ENCODE peak calls at places on chromosomes 7 and 10, in ten cellular contexts. F, R, X, I, A, H, M, W, B and G are unnamed samples.

GRCh38 chr10:89867964-89868363 is 166.6 kb downstream of the KIF20B start:
- DNase-seq in X (no peak), W (no peak), A (no peak), I (no peak), B (no peak), H (no peak), F (no peak), R (no peak), M (no peak), G (no peak)

GRCh38 chr10:130371156-130371555 is 235.0 kb downstream of the GLRX3 start:
- DNase-seq in M (peak), W (no peak), I (no peak), X (no peak), F (no peak), H (no peak), B (no peak), R (no peak), A (no peak), G (no peak)

GRCh38 chr7:157464111-157464970 is 127.5 kb downstream of the DNAJB6 start:
- DNase-seq in R (no peak), I (no peak), X (no peak), H (no peak), M (no peak), F (no peak), A (no peak), W (no peak), B (no peak), G (no peak)

GRCh38 chr7:146146866-146147265 is 30.3 kb downstream of the CNTNAP2 start:
- DNase-seq in B (no peak), W (no peak), H (no peak), A (peak), F (peak), R (no peak), M (no peak), I (no peak), X (no peak), G (no peak)

GRCh38 chr7:16918288-16918895 is 36.6 kb upstream of the AGR3 start:
- DNase-seq in F (no peak), W (peak), B (peak), A (peak), R (no peak), M (no peak), X (no peak), I (no peak), H (peak), G (no peak)

GRCh38 chr10:61128196-61128595 is 184.2 kb upstream of the RHOBTB1 start:
- DNase-seq in X (no peak), A (no peak), F (no peak), H (no peak), W (no peak), M (no peak), I (no peak), R (no peak), B (no peak), G (no peak)

GRCh38 chr7:150988230-150989226 is 2.3 kb upstream of the NOS3 start:
- DNase-seq in W (peak), I (no peak), R (no peak), F (peak), B (no peak), A (peak), X (peak), M (peak), H (peak), G (no peak)

GRCh38 chr10:283916-284356 is 148.7 kb downstream of the ZMYND11 start:
- DNase-seq in F (no peak), W (no peak), M (no peak), B (no peak), I (no peak), A (no peak), X (peak), H (no peak), R (no peak), G (no peak)